ENCODE peak calls at places on chromosomes 7 and 10, in six cellular contexts. X, L, Q, O, H and P are unnamed samples.

GRCh38 chr7:36188923-36189322 is 35.9 kb downstream of the EEPD1 start:
- DNase-seq in L (no peak), Q (no peak), H (no peak), X (no peak), O (no peak), P (no peak)

GRCh38 chr7:76267107-76267834 is 35.2 kb upstream of the HSPB1 start:
- DNase-seq in H (no peak), X (peak), L (no peak), Q (no peak), O (no peak), P (no peak)

GRCh38 chr7:105136221-105136620 is 122.2 kb downstream of the KMT2E start:
- DNase-seq in O (no peak), X (no peak), L (no peak), H (no peak), Q (peak), P (peak)

GRCh38 chr10:14858338-14858925 is 20.2 kb upstream of the SUV39H2 start:
- DNase-seq in L (no peak), X (no peak), H (no peak), Q (no peak), O (no peak), P (no peak)

GRCh38 chr10:102509387-102509786 is 5.6 kb downstream of the SUFU start:
- DNase-seq in Q (no peak), H (peak), X (peak), O (no peak), L (no peak), P (peak)

GRCh38 chr10:62744136-62744535 is 60.4 kb upstream of the ADO start:
- DNase-seq in L (no peak), O (no peak), X (no peak), H (no peak), Q (peak), P (peak)

GRCh38 chr10:96560970-96561887 is 25.6 kb downstream of the TM9SF3 start:
- DNase-seq in H (no peak), L (no peak), Q (no peak), X (no peak), O (no peak), P (peak)

GRCh38 chr7:128763541-128763940 is 12.1 kb downstream of the OPN1SW start:
- DNase-seq in O (no peak), Q (no peak), X (no peak), H (no peak), L (no peak), P (no peak)

GRCh38 chr7:24899905-24900304 is 80.1 kb downstream of the OSBPL3 start:
- DNase-seq in H (no peak), X (no peak), Q (no peak), L (no peak), O (no peak), P (no peak)

GRCh38 chr7:118794419-118794818 is 569.9 kb downstream of the ANKRD7 start:
- DNase-seq in H (no peak), X (no peak), O (no peak), L (no peak), Q (no peak), P (no peak)

GRCh38 chr10:123909866-123910265 is 18.3 kb upstream of the CPXM2 start:
- DNase-seq in H (no peak), O (no peak), L (no peak), Q (no peak), X (no peak), P (no peak)

GRCh38 chr7:1087462-1087809 is 477 bp upstream of the GPER1 start:
- DNase-seq in H (no peak), Q (no peak), O (no peak), L (no peak), X (no peak), P (peak)

GRCh38 chr10:56085376-56085775 is 275.7 kb downstream of the ZWINT start:
- DNase-seq in L (no peak), X (no peak), H (no peak), Q (no peak), O (no peak), P (no peak)

GRCh38 chr10:69472544-69472943 is 21.3 kb downstream of the TSPAN15 start:
- DNase-seq in H (no peak), O (peak), X (no peak), Q (no peak), L (no peak), P (peak)

GRCh38 chr10:99965700-99966099 is 44.0 kb downstream of the DNMBP start:
- DNase-seq in Q (no peak), X (no peak), H (no peak), O (no peak), L (no peak), P (no peak)

GRCh38 chr7:157439761-157440160 is 103.0 kb downstream of the DNAJB6 start:
- DNase-seq in Q (no peak), O (peak), X (peak), H (no peak), L (no peak), P (no peak)

GRCh38 chr10:26887611-26888215 is 27.0 kb upstream of the ABI1 start:
- DNase-seq in L (no peak), X (no peak), Q (no peak), O (no peak), H (peak), P (peak)

GRCh38 chr10:91287276-91287675 is 66.8 kb downstream of the PCGF5 start:
- DNase-seq in O (no peak), H (peak), L (no peak), X (no peak), Q (no peak), P (no peak)

GRCh38 chr7:1225462-1226154 is 7.1 kb upstream of the UNCX start:
- DNase-seq in H (peak), Q (no peak), X (peak), O (no peak), L (peak), P (peak)

GRCh38 chr10:104928733-104929132 is 287.6 kb downstream of the SORCS3 start:
- DNase-seq in L (no peak), H (no peak), O (no peak), Q (no peak), X (no peak), P (peak)

GRCh38 chr10:119211625-119212441 is 4.5 kb downstream of the GRK5 start:
- DNase-seq in O (no peak), Q (no peak), H (no peak), X (peak), L (peak), P (no peak)

GRCh38 chr10:98332623-98333269 is 64.8 kb upstream of the LOXL4 start:
- DNase-seq in X (no peak), O (no peak), L (no peak), H (peak), Q (no peak), P (no peak)

GRCh38 chr7:110604885-110605284 is 486.0 kb upstream of the LRRN3 start:
- DNase-seq in Q (no peak), H (no peak), O (no peak), X (no peak), L (no peak), P (no peak)

GRCh38 chr7:77729574-77730348 is 33.5 kb downstream of the RSBN1L start:
- DNase-seq in L (no peak), O (no peak), Q (no peak), X (no peak), H (no peak), P (no peak)

GRCh38 chr7:100682228-100682741 is 8.7 kb downstream of the GNB2 start:
- DNase-seq in O (no peak), L (no peak), X (no peak), Q (no peak), H (peak), P (no peak)

GRCh38 chr7:137932881-137933269 is 69.0 kb downstream of the CREB3L2 start:
- DNase-seq in X (no peak), O (no peak), L (no peak), Q (no peak), H (peak), P (peak)

GRCh38 chr10:128570596-128570995 is 444.4 kb upstream of the MKI67 start:
- DNase-seq in L (no peak), O (no peak), Q (no peak), H (no peak), X (no peak), P (no peak)

GRCh38 chr7:79282051-79282694 is 171.3 kb downstream of the MAGI2 start:
- DNase-seq in Q (peak), H (peak), O (no peak), L (no peak), X (no peak), P (peak)

GRCh38 chr7:102222445-102222844 is 64.2 kb upstream of the SH2B2 start:
- DNase-seq in L (no peak), H (no peak), X (no peak), O (no peak), Q (no peak), P (no peak)

GRCh38 chr7:66015440-66016130 is 33.6 kb upstream of the GUSB start:
- DNase-seq in L (no peak), H (no peak), Q (no peak), O (no peak), X (no peak), P (no peak)

GRCh38 chr7:77479536-77480088 is 57.5 kb upstream of the PTPN12 start:
- DNase-seq in H (peak), L (no peak), Q (no peak), X (no peak), O (no peak), P (peak)